ENCODE peak calls at places on chromosome X, in ten cellular contexts. R is left lung; Y is transverse colon; E is stomach; K is PC-3; T is mesendoderm; H is heart left ventricle; C is prostate gland; J is right atrium auricular region; B is naive thymus-derived CD4-positive, alpha-beta T cell. S is an unnamed sample.

GRCh38 chrX:637660-638481 is 7.3 kb downstream of the SHOX start:
- DNase-seq in R (no peak), K (no peak), H (no peak), Y (no peak), J (no peak), C (no peak), T (no peak), B (no peak), E (peak; percentile 11), S (no peak)

GRCh38 chrX:129961180-129962083 is 21.0 kb upstream of the BCORL1 start:
- DNase-seq in Y (peak; percentile 85), E (peak; percentile 75), R (peak; percentile 77), K (peak; percentile 81), T (peak; percentile 81), B (peak; percentile 67), J (no peak), H (peak; percentile 44), C (peak; percentile 50), S (peak; percentile 53)

GRCh38 chrX:120260369-120260768 is 9.8 kb downstream of the ZBTB33 start:
- DNase-seq in R (no peak), T (no peak), C (peak; percentile 34), B (no peak), H (no peak), J (no peak), Y (no peak), E (no peak), K (no peak), S (no peak)

GRCh38 chrX:49155243-49155899 is 7.2 kb upstream of the MAGIX start:
- DNase-seq in K (peak; percentile 70), E (peak; percentile 55), C (peak; percentile 36), J (no peak), H (no peak), Y (peak; percentile 73), B (no peak), T (peak; percentile 87), R (peak; percentile 66), S (peak; percentile 27)

GRCh38 chrX:154734101-154734781 is 16.6 kb downstream of the GAB3 start:
- DNase-seq in C (no peak), B (no peak), E (no peak), Y (peak; percentile 19), K (peak; percentile 43), R (peak; percentile 52), H (peak; percentile 33), T (no peak), J (no peak), S (no peak)

GRCh38 chrX:19225906-19226305 is 103.6 kb upstream of the ADGRG2 start:
- DNase-seq in H (no peak), K (peak; percentile 61), C (peak; percentile 4), T (peak; percentile 81), Y (no peak), B (no peak), R (no peak), J (no peak), E (no peak), S (no peak)

GRCh38 chrX:66676990-66677389 is 38.1 kb upstream of the EDA2R start:
- DNase-seq in K (no peak), R (no peak), C (no peak), E (no peak), J (no peak), H (no peak), B (no peak), T (no peak), Y (no peak), S (no peak)

GRCh38 chrX:129654652-129655546 is at the start of gene APLN:
- DNase-seq in H (peak; percentile 63), C (no peak), K (peak; percentile 45), E (peak; percentile 27), R (no peak), J (peak; percentile 55), Y (no peak), B (peak; percentile 28), T (peak; percentile 38), S (no peak)

GRCh38 chrX:118983513-118983912 is 9.1 kb downstream of the LONRF3 start:
- DNase-seq in R (no peak), C (peak; percentile 16), J (no peak), K (no peak), B (no peak), E (no peak), Y (peak; percentile 39), H (no peak), T (no peak), S (no peak)

GRCh38 chrX:35098419-35098818 is 155.8 kb downstream of the FAM47B start:
- DNase-seq in E (no peak), T (no peak), C (no peak), J (no peak), R (no peak), H (no peak), B (no peak), Y (no peak), K (no peak), S (no peak)

GRCh38 chrX:135651647-135652295 is 61.7 kb upstream of the CT45A1 start:
- DNase-seq in C (no peak), T (no peak), K (no peak), J (no peak), Y (no peak), B (no peak), H (no peak), R (no peak), E (no peak), S (no peak)

GRCh38 chrX:40778861-40779575 is 43.7 kb upstream of the MED14 start:
- DNase-seq in C (peak; percentile 20), H (no peak), T (no peak), R (no peak), E (no peak), J (no peak), Y (no peak), K (peak; percentile 87), B (no peak), S (no peak)

GRCh38 chrX:115563633-115564182 is 2.7 kb downstream of the PLS3 start:
- DNase-seq in Y (no peak), K (peak; percentile 30), T (no peak), B (no peak), C (no peak), J (no peak), E (no peak), R (no peak), H (no peak), S (no peak)

GRCh38 chrX:150360331-150360730 is 2.8 kb upstream of the MAMLD1 start:
- DNase-seq in B (no peak), Y (no peak), C (no peak), J (peak; percentile 21), R (no peak), T (no peak), H (no peak), K (no peak), E (no peak), S (no peak)

GRCh38 chrX:131746491-131746968 is 202.7 kb downstream of the OR13H1 start:
- DNase-seq in T (no peak), K (peak; percentile 91), Y (peak; percentile 89), J (peak; percentile 86), C (no peak), R (peak; percentile 77), E (peak; percentile 86), B (no peak), H (no peak), S (no peak)
- H3K4me3 ChIP-seq in T (no peak overlapping the region), K (peak overlapping the region; percentile 72), Y (peak overlapping the region; percentile 24), J (peak overlapping the region; percentile 43), C (no peak overlapping the region), R (peak overlapping the region; percentile 26), E (peak overlapping the region; percentile 55), B (no peak overlapping the region), H (no peak overlapping the region), S (peak overlapping the region; percentile 62)

DNA sequence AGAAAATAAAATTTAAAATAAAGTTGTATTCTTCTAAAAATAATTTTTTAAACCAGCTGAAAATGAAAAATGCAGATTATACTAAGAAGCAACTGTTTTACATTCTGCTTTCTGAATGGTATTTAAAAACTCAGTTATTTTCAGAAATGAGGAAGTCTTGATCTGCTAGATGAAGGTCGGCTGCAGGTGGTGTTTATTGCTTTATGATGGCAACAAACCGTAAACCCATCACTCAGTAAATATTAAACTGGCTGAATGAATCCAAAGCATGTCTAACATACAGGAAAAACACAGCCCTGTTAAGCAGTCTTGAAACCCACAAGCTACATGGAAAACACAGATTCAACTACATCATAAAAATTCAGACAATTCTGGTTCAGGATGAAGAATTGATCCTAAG is 29.3 kb downstream of the DYNLT3 start:
- DNase-seq in H (no peak), E (no peak), K (no peak), B (no peak), T (no peak), R (no peak), C (no peak), Y (peak; percentile 14), J (no peak), S (no peak)
- H3K27ac ChIP-seq in H (no peak overlapping the region), E (no peak overlapping the region), K (no peak overlapping the region), B (no peak overlapping the region), T (no peak overlapping the region), R (no peak overlapping the region), C (no peak overlapping the region), Y (no peak overlapping the region), J (no peak overlapping the region), S (no peak overlapping the region)

DNA sequence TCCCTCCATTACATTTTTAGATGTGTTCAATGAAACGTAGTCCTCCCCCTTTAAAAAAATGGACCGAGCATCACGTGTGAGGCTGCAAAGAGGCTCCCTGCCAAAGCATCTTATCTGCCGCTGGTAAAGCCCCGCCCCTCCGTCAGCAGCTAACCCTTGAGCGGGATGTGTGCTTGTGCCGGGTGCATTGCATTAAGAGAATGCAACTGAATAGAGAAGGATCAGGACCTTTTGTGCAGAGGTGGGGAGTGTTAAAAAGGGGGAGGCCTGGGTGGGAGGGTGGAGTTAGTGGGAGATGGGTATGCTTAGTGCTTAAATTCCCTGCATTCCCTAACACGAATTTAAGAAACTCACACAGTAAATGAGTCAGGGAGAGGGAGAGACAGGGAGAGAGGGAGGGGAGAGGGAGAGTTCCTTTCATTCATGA is 66.0 kb downstream of the TBL1X start:
- DNase-seq in K (peak; percentile 35), T (peak; percentile 97), B (peak; percentile 28), H (peak; percentile 70), E (peak; percentile 71), C (peak; percentile 6), Y (peak; percentile 51), J (peak; percentile 76), R (peak; percentile 57), S (peak; percentile 6)
- H3K4me3 ChIP-seq in K (no peak overlapping the region), T (no peak overlapping the region), B (no peak overlapping the region), H (no peak overlapping the region), E (no peak overlapping the region), C (no peak overlapping the region), Y (no peak overlapping the region), J (no peak overlapping the region), R (no peak overlapping the region), S (no peak overlapping the region)

DNA sequence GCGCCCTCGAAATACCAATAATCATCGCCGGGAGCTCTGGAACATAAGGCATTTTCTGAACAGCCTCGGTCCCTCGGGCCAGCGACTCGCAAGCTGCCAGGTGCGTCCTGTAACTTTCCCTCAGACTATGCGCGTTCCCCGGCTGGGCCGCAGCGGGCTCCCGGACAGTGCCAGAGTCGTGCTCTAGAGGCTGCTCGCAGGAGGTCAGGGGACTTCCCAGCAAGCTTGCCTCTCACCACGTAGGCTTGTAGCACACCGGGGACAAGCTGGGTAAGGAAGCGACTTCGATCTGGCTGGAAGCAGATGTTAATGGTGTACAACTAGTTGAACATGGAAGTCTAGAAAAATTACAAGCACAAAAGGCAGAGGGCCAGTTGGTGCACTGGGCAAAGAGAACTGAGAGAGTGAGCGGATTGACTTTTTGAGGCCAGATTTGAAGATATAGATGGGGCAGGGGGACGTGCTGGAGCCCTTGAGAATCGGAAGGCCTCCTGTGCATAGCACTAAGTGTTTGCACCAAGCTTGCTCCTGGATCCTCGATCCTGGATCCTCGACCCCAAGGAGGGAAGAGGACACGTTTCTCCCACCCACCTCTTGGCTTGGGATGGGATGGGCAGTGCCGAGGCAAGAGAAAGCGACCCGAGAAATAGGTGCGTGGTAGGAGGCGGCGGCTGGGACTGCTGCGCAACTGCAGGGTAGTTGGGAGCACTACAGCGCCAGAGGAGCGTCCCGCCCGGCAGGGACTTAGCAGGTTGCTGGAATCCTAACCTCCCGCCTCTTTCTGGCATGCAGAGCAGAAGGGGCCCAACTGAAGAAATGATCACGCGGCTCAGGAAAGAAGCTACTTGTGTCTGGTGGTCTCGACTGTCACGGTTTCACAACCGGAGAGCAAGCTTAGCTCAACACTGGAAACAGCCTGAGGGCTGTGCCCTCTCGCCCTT is 19.9 kb upstream of the ZIC3 start:
- DNase-seq in B (no peak), J (no peak), E (no peak), C (no peak), H (no peak), Y (no peak), R (no peak), T (peak; percentile 50), K (no peak), S (no peak)
- H3K27ac ChIP-seq in B (no peak overlapping the region), J (no peak overlapping the region), E (no peak overlapping the region), C (no peak overlapping the region), H (no peak overlapping the region), Y (no peak overlapping the region), R (no peak overlapping the region), T (no peak overlapping the region), K (no peak overlapping the region), S (no peak overlapping the region)

S was measured in effector memory CD4-positive, alpha-beta T cell.